ENCODE peak calls at places on chromosomes 3 and 15, in six cellular contexts. H is right cardiac atrium; C is CD8-positive, alpha-beta T cell; X is body of pancreas; G is right lobe of liver; Q is gastrocnemius medialis. U is an unnamed sample. For H3K9me3 and H3K4me1, the result is how much of the 10 kb centered on the place peaks cover.

GRCh38 chr3:101842245-101842934 is 6.9 kb upstream of the NFKBIZ start:
- DNase-seq in H (no peak), C (no peak), X (no peak), G (no peak), Q (no peak), U (peak)

GRCh38 chr3:67468511-67468910 is 185.9 kb downstream of the SUCLG2 start:
- DNase-seq in H (no peak), C (no peak), X (no peak), G (no peak), Q (no peak), U (no peak)

GRCh38 chr3:9777695-9778023 is 7.9 kb upstream of the CAMK1 start:
- DNase-seq in H (no peak), C (no peak), X (no peak), G (no peak), Q (no peak), U (no peak)

GRCh38 chr15:98873441-98874218 is 134.0 kb downstream of the PGPEP1L start:
- DNase-seq in H (no peak), C (no peak), X (no peak), G (no peak), Q (no peak), U (peak)

GRCh38 chr3:52347716-52348635 is 31.9 kb downstream of the DNAH1 start:
- DNase-seq in H (no peak), C (no peak), X (no peak), G (no peak), Q (no peak), U (no peak)

GRCh38 chr3:197224034-197224444 is 74.4 kb downstream of the DLG1 start:
- DNase-seq in H (no peak), C (no peak), X (no peak), G (no peak), Q (no peak), U (peak)

GRCh38 chr3:66675383-66675782 is 174.6 kb upstream of the LRIG1 start:
- DNase-seq in H (no peak), C (no peak), X (no peak), G (no peak), Q (no peak), U (no peak)

GRCh38 chr3:74883690-74884089 is 269.2 kb upstream of the CNTN3 start:
- DNase-seq in H (no peak), C (no peak), X (peak), G (no peak), Q (no peak), U (peak)

GRCh38 chr3:141058996-141059395 is 7.8 kb downstream of the SPSB4 start:
- DNase-seq in H (no peak), C (no peak), X (no peak), G (no peak), Q (no peak), U (no peak)

GRCh38 chr15:29805043-29805707 is 17.1 kb downstream of the TJP1 start:
- DNase-seq in H (peak), C (no peak), X (no peak), G (peak), Q (peak), U (no peak)

GRCh38 chr3:15820911-15821310 is 23.1 kb upstream of the ANKRD28 start:
- DNase-seq in H (no peak), C (no peak), X (no peak), G (no peak), Q (no peak), U (no peak)

GRCh38 chr15:77840962-77841361 is 208.2 kb upstream of the LINGO1 start:
- DNase-seq in H (no peak), C (no peak), X (no peak), G (no peak), Q (no peak), U (no peak)

GRCh38 chr3:105762749-105763673 is 105.8 kb downstream of the CBLB start:
- DNase-seq in H (no peak), C (no peak), X (no peak), G (no peak), Q (no peak), U (no peak)

GRCh38 chr3:105758451-105758850 is 110.4 kb downstream of the CBLB start:
- DNase-seq in H (no peak), C (no peak), X (no peak), G (no peak), Q (no peak), U (no peak)

GRCh38 chr3:105763674-105764036 is 105.2 kb downstream of the CBLB start:
- DNase-seq in H (no peak), C (no peak), X (no peak), G (no peak), Q (no peak), U (no peak)

GRCh38 chr3:105755121-105755886 is 113.5 kb downstream of the CBLB start:
- DNase-seq in H (no peak), C (no peak), X (no peak), G (no peak), Q (no peak), U (no peak)

DNA sequence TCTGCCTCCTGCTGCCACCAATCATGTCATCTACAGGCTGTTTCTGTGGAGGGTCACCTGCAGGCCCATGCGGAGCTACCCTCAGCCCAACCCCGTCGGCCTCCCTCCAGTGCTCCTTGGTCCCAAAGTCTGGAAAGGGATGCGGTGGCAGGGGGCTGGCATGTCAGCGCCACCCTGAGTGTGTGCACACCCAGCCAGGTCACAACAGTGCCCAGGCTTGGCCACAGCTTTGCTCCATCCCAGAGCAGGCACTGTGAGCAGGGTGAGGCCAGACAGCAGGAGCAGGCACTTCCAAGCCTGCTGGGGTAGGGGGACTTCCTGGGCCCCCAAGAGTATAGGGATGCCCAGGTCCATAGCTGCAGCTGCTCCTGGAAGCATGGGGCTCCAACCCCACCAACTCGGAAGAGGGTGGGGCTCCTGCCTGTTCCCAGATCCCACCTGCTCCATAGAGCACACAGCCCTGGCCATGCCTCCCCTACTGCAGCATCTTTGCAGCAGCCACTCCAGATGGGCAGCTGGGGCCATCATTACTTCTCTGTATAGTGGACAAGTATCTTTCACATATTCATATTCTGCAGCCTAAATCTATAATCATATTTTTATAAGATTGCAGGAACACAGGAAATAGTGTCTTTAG is 109.3 kb downstream of the CBLB start:
- DNase-seq in H (no peak), C (no peak), X (no peak), G (no peak), Q (no peak), U (no peak)
- H3K9me3 ChIP-seq in H (under half), C (under half), X (under half), G (under half), Q (under half), U (under half)

DNA sequence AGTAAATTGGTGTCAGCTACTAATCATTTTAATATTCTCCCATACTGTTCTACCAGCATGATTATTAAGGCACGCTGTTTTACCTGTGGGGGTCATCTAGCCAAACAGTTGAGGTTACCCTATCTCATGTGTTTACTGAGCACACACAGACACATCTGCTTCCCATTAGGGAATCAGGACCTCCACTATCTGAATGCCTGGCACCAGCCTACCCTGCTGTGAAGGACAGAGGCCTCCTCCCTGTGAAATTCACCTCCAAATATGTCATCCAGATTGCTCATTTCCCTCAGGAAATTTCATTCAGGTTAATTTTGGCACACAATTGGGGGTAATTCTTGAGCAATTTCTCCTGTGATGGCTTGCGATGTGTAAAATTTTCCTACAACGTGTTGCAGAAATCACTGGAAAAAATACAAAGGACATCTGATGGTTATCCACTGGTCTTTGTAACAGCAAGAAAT is 155.6 kb upstream of the NR2E3 start:
- DNase-seq in H (no peak), C (no peak), X (no peak), G (peak), Q (no peak), U (no peak)
- H3K27ac ChIP-seq in H (no peak), C (no peak), X (no peak), G (peak), Q (peak), U (no peak)

GRCh38 chr3:194105292-194105691 is 30.7 kb upstream of the HES1 start:
- DNase-seq in H (no peak), C (no peak), X (no peak), G (no peak), Q (no peak), U (no peak)
- H3K4me1 ChIP-seq in H (under half), C (under half), X (under half), G (under half), Q (under half), U (under half)

DNA sequence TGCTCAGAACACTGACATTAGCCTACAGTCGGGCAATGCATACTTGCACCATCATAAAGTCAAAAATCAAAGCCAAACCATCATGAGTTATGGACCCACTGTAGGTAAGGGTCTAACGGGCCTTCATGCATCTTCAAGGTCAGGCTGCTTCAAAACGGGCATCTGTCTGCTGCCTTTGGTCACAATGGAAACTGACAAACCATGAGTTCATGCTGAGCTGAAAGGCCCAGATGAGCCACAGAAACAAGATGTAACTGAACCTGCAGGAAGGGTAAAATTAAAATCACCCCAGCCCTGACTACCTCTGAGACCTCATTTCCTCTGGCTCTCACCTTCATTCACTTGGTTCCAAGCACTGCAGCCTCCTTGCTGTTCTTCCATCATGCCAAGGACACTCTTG is 143.8 kb downstream of the ERC2 start:
- DNase-seq in H (no peak), C (no peak), X (no peak), G (no peak), Q (no peak), U (no peak)
- H3K9me3 ChIP-seq in H (under half), C (under half), X (under half), G (under half), Q (under half), U (under half)

U was measured in SJCRH30.